ENCODE peak calls at places on chromosomes 4 and X, in six cellular contexts. X is H9; O is lower lobe of right lung; E is CD4-positive, CD25-positive, alpha-beta regulatory T cell; I is tibial artery; P is tibial nerve. C is an unnamed sample.

GRCh38 chr4:98672583-98673281 is 14.3 kb upstream of the TSPAN5 start:
- DNase-seq in X (no peak), O (no peak), E (no peak), I (no peak), P (no peak), C (no peak)

GRCh38 chr4:38044060-38044459 is 83.9 kb downstream of the PTTG2 start:
- DNase-seq in X (no peak), O (no peak), E (no peak), I (no peak), P (no peak), C (no peak)

GRCh38 chr4:177671387-177671786 is 229.2 kb upstream of the AGA start:
- DNase-seq in X (no peak), O (no peak), E (no peak), I (no peak), P (no peak), C (no peak)

GRCh38 chr4:39770969-39771724 is 73.2 kb downstream of the UBE2K start:
- DNase-seq in X (no peak), O (no peak), E (no peak), I (no peak), P (no peak), C (no peak)

GRCh38 chr4:9987749-9988346 is 33.4 kb downstream of the SLC2A9 start:
- DNase-seq in X (no peak), O (no peak), E (no peak), I (no peak), P (no peak), C (no peak)

GRCh38 chr4:130849985-130850632 is 1754.2 kb downstream of the C4orf33 start:
- DNase-seq in X (no peak), O (no peak), E (no peak), I (no peak), P (no peak), C (no peak)

GRCh38 chrX:41922694-41923171 is 621 bp downstream of the CASK start:
- DNase-seq in X (peak), O (peak), E (peak), I (peak), P (no peak), C (peak)

GRCh38 chr4:48752256-48752655 is 27.8 kb downstream of the FRYL start:
- DNase-seq in X (no peak), O (no peak), E (no peak), I (no peak), P (no peak), C (no peak)

GRCh38 chr4:3221996-3222395 is 27.0 kb upstream of the MSANTD1 start:
- DNase-seq in X (no peak), O (peak), E (no peak), I (peak), P (no peak), C (no peak)

GRCh38 chrX:110847334-110847733 is 51.7 kb upstream of the CHRDL1 start:
- DNase-seq in X (no peak), O (no peak), E (peak), I (no peak), P (no peak), C (no peak)

GRCh38 chrX:139360356-139360755 is 170.2 kb upstream of the F9 start:
- DNase-seq in X (no peak), O (no peak), E (no peak), I (no peak), P (no peak), C (no peak)

GRCh38 chr4:86359944-86360478 is at the start of gene MAPK10:
- DNase-seq in X (peak), O (peak), E (peak), I (peak), P (peak), C (peak)

GRCh38 chrX:140151316-140151715 is 186.0 kb upstream of the CXorf66 start:
- DNase-seq in X (no peak), O (no peak), E (no peak), I (no peak), P (no peak), C (no peak)

GRCh38 chr4:40380647-40381046 is 45.5 kb downstream of the CHRNA9 start:
- DNase-seq in X (no peak), O (no peak), E (no peak), I (no peak), P (no peak), C (no peak)

GRCh38 chr4:107863850-107864371 is 39.2 kb downstream of the SGMS2 start:
- DNase-seq in X (no peak), O (no peak), E (no peak), I (no peak), P (no peak), C (no peak)

GRCh38 chr4:54076673-54077072 is 12.3 kb upstream of the CHIC2 start:
- DNase-seq in X (no peak), O (no peak), E (no peak), I (no peak), P (no peak), C (no peak)

GRCh38 chr4:165814256-165815010 is 58.6 kb upstream of the TLL1 start:
- DNase-seq in X (no peak), O (no peak), E (no peak), I (no peak), P (no peak), C (no peak)

GRCh38 chrX:65688403-65688881 is 21.0 kb downstream of the MSN start:
- DNase-seq in X (no peak), O (no peak), E (no peak), I (no peak), P (no peak), C (no peak)

GRCh38 chr4:100510551-100510950 is 7.3 kb downstream of the EMCN start:
- DNase-seq in X (no peak), O (no peak), E (no peak), I (no peak), P (no peak), C (no peak)

GRCh38 chr4:184968784-184969201 is 49.5 kb upstream of the HELT start:
- DNase-seq in X (peak), O (peak), E (peak), I (no peak), P (no peak), C (no peak)

GRCh38 chrX:8586953-8587352 is 122.3 kb downstream of the VCX3B start:
- DNase-seq in X (no peak), O (no peak), E (no peak), I (no peak), P (no peak), C (no peak)

GRCh38 chr4:182425302-182425701 is 182.1 kb downstream of the TENM3 start:
- DNase-seq in X (no peak), O (no peak), E (no peak), I (no peak), P (no peak), C (no peak)

GRCh38 chr4:168502886-168503285 is 6.0 kb downstream of the PALLD start:
- DNase-seq in X (no peak), O (no peak), E (no peak), I (no peak), P (no peak), C (no peak)

GRCh38 chrX:67543818-67544217 is at the start of gene AR:
- DNase-seq in X (peak), O (peak), E (no peak), I (peak), P (peak), C (no peak)

GRCh38 chr4:88054909-88055308 is 47.5 kb downstream of the PKD2 start:
- DNase-seq in X (peak), O (no peak), E (peak), I (no peak), P (no peak), C (no peak)

GRCh38 chrX:86711531-86712180 is 563.4 kb downstream of the DACH2 start:
- DNase-seq in X (no peak), O (no peak), E (no peak), I (no peak), P (no peak), C (no peak)

GRCh38 chrX:5646818-5647217 is 581.8 kb downstream of the NLGN4X start:
- DNase-seq in X (no peak), O (no peak), E (no peak), I (no peak), P (no peak), C (no peak)

GRCh38 chr4:123891901-123892300 is 495.3 kb downstream of the SPRY1 start:
- DNase-seq in X (no peak), O (no peak), E (no peak), I (no peak), P (no peak), C (no peak)

GRCh38 chr4:13264126-13264525 is 220.0 kb downstream of the RAB28 start:
- DNase-seq in X (no peak), O (no peak), E (no peak), I (no peak), P (no peak), C (no peak)

GRCh38 chrX:11374570-11374969 is 81.4 kb downstream of the AMELX start:
- DNase-seq in X (no peak), O (no peak), E (no peak), I (no peak), P (no peak), C (no peak)

GRCh38 chr4:23857353-23857752 is 32.5 kb downstream of the PPARGC1A start:
- DNase-seq in X (no peak), O (no peak), E (no peak), I (no peak), P (no peak), C (no peak)

GRCh38 chrX:139094671-139095592 is 383.4 kb upstream of the FGF13 start:
- DNase-seq in X (no peak), O (no peak), E (no peak), I (no peak), P (no peak), C (no peak)

GRCh38 chr4:106986486-106986885 is 49.6 kb downstream of the DKK2 start:
- DNase-seq in X (no peak), O (no peak), E (no peak), I (no peak), P (no peak), C (no peak)

GRCh38 chr4:83731609-83732008 is 195.7 kb downstream of the GPAT3 start:
- DNase-seq in X (no peak), O (no peak), E (no peak), I (no peak), P (no peak), C (no peak)

GRCh38 chr4:80184791-80185756 is 12.2 kb upstream of the PRDM8 start:
- DNase-seq in X (peak), O (no peak), E (peak), I (no peak), P (no peak), C (no peak)

GRCh38 chr4:88104902-88105610 is 53.4 kb downstream of the ABCG2 start:
- DNase-seq in X (no peak), O (no peak), E (no peak), I (no peak), P (no peak), C (no peak)

GRCh38 chr4:67549123-67549522 is 3.8 kb upstream of the CENPC start:
- DNase-seq in X (no peak), O (no peak), E (peak), I (no peak), P (no peak), C (no peak)

GRCh38 chrX:72020788-72021187 is 110.1 kb downstream of the NHSL2 start:
- DNase-seq in X (no peak), O (no peak), E (peak), I (no peak), P (no peak), C (no peak)

GRCh38 chr4:15233626-15234025 is 194.2 kb upstream of the C1QTNF7 start:
- DNase-seq in X (no peak), O (no peak), E (peak), I (no peak), P (no peak), C (no peak)
- H3K27ac ChIP-seq in X (no peak), O (peak), E (no peak), I (peak), P (peak), C (no peak)

GRCh38 chrX:155052738-155053498 is 18.0 kb downstream of the CMC4 start:
- DNase-seq in X (no peak), O (no peak), E (no peak), I (no peak), P (no peak), C (no peak)
- H3K27ac ChIP-seq in X (no peak), O (no peak), E (no peak), I (no peak), P (no peak), C (no peak)

GRCh38 chrX:22097295-22097694 is 65.2 kb downstream of the PHEX start:
- DNase-seq in X (no peak), O (no peak), E (no peak), I (no peak), P (no peak), C (no peak)
- H3K27ac ChIP-seq in X (no peak), O (no peak), E (no peak), I (no peak), P (no peak), C (no peak)

GRCh38 chr4:128286474-128287158 is 997 bp downstream of the PGRMC2 start:
- DNase-seq in X (no peak), O (no peak), E (peak), I (no peak), P (no peak), C (no peak)
- H3K27ac ChIP-seq in X (no peak), O (peak), E (peak), I (peak), P (peak), C (no peak)

GRCh38 chr4:162149644-162150043 is 14.2 kb downstream of the FSTL5 start:
- DNase-seq in X (no peak), O (no peak), E (no peak), I (no peak), P (no peak), C (no peak)
- H3K27ac ChIP-seq in X (no peak), O (no peak), E (no peak), I (no peak), P (no peak), C (no peak)

DNA sequence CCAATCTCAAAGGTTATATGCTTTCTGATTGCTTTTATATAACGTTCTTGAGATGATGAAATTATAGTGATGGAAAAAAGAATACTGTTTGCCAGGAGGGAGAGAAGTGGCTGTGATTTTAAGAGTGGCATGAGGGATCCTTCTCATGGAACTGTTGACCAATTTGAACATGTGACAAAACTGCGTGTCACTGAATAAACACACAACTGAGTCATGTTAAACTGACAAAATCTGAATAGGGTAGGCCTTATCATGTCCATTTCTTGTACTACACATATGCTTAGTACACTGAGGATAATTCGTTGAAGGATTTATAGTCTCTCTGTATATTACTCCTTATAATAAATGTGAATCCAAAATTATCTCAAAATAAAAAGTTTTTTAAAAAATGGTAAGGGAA is 22.2 kb upstream of the HSPA4L start:
- DNase-seq in X (no peak), O (no peak), E (no peak), I (no peak), P (no peak), C (no peak)
- H3K27ac ChIP-seq in X (no peak), O (no peak), E (no peak), I (no peak), P (no peak), C (no peak)

GRCh38 chr4:174521800-174522182 is 497 bp downstream of the HPGD start:
- DNase-seq in X (peak), O (peak), E (peak), I (no peak), P (no peak), C (no peak)
- H3K27ac ChIP-seq in X (no peak), O (peak), E (peak), I (peak), P (peak), C (no peak)